ENCODE peak calls at places on chromosomes 3 and 15, in seven cellular contexts. I is GM12865, K is right atrium auricular region, T is AG09309, W is suprapubic skin, O is fibroblast of mammary gland, R is GM10248. V is an unnamed sample.

GRCh38 chr3:69012111-69012835 is 1.2 kb downstream of the EOGT start:
- DNase-seq in W (peak), K (no peak), I (no peak), T (peak), R (no peak), O (peak), V (no peak)

GRCh38 chr15:38563723-38564519 is 693 bp downstream of the RASGRP1 start:
- DNase-seq in R (peak), O (peak), W (peak), T (no peak), K (no peak), I (peak), V (peak)

GRCh38 chr3:133381346-133382109 is 18.3 kb upstream of the BFSP2 start:
- DNase-seq in R (no peak), T (no peak), O (no peak), K (no peak), W (no peak), I (no peak), V (no peak)

GRCh38 chr15:41286665-41287333 is 45.6 kb downstream of the OIP5 start:
- DNase-seq in I (no peak), W (no peak), K (no peak), R (no peak), O (peak), T (no peak), V (no peak)

GRCh38 chr15:48323294-48323693 is 7.9 kb upstream of the DUT start:
- DNase-seq in R (no peak), O (no peak), T (no peak), W (no peak), I (no peak), K (no peak), V (no peak)

GRCh38 chr3:196666001-196666867 is 26.7 kb downstream of the NRROS start:
- DNase-seq in T (no peak), I (no peak), W (no peak), K (no peak), O (peak), R (no peak), V (no peak)

GRCh38 chr15:91862891-91863520 is 9.5 kb downstream of the SLCO3A1 start:
- DNase-seq in I (no peak), R (no peak), O (no peak), W (no peak), T (no peak), K (no peak), V (no peak)

GRCh38 chr15:75776075-75776443 is 63.4 kb upstream of the CSPG4 start:
- DNase-seq in K (no peak), T (no peak), O (peak), I (no peak), W (peak), R (no peak), V (no peak)

GRCh38 chr3:118618247-118619040 is 416.2 kb downstream of the IGSF11 start:
- DNase-seq in W (no peak), O (no peak), R (no peak), K (no peak), I (no peak), T (no peak), V (no peak)

GRCh38 chr15:93180128-93180527 is 91.1 kb upstream of the RGMA start:
- DNase-seq in T (no peak), R (no peak), W (no peak), O (no peak), I (no peak), K (no peak), V (no peak)

GRCh38 chr3:6717026-6717943 is 143.6 kb upstream of the GRM7 start:
- DNase-seq in T (no peak), R (peak), I (peak), W (no peak), O (no peak), K (no peak), V (no peak)

GRCh38 chr15:74780983-74781672 is 752 bp upstream of the CSK start:
- DNase-seq in I (peak), R (no peak), K (no peak), T (no peak), W (no peak), O (peak), V (no peak)

GRCh38 chr3:133361011-133361410 is 38.8 kb upstream of the BFSP2 start:
- DNase-seq in R (no peak), W (no peak), O (no peak), T (no peak), K (no peak), I (no peak), V (no peak)

GRCh38 chr15:38069506-38069905 is 135.1 kb downstream of the TMCO5A start:
- DNase-seq in R (no peak), O (peak), W (peak), I (peak), K (peak), T (no peak), V (no peak)

GRCh38 chr15:80770356-80770705 is 8.8 kb upstream of the CEMIP start:
- DNase-seq in O (peak), T (no peak), K (no peak), I (no peak), R (no peak), W (no peak), V (no peak)

GRCh38 chr3:170222647-170223541 is 670 bp downstream of the PRKCI start:
- DNase-seq in W (peak), K (no peak), R (peak), O (peak), I (peak), T (no peak), V (no peak)

GRCh38 chr3:175737646-175738572 is 878.8 kb downstream of the NAALADL2 start:
- DNase-seq in O (peak), W (no peak), K (no peak), I (no peak), T (no peak), R (no peak), V (no peak)

GRCh38 chr15:35141743-35142356 is 56.8 kb upstream of the NANOGP8 start:
- DNase-seq in W (no peak), T (peak), R (no peak), I (peak), O (peak), K (no peak), V (no peak)

GRCh38 chr15:56528136-56528535 is 63.2 kb upstream of the MNS1 start:
- DNase-seq in R (no peak), W (no peak), K (no peak), O (peak), T (no peak), I (no peak), V (no peak)

GRCh38 chr15:83657549-83657948 is 3.6 kb downstream of the ADAMTSL3 start:
- DNase-seq in W (no peak), I (peak), R (no peak), T (no peak), K (no peak), O (peak), V (no peak)
- TF ChIP-seq CTCF in W (no peak), I (peak), R (peak), T (no peak), K (no peak), O (peak), V (no peak)

DNA sequence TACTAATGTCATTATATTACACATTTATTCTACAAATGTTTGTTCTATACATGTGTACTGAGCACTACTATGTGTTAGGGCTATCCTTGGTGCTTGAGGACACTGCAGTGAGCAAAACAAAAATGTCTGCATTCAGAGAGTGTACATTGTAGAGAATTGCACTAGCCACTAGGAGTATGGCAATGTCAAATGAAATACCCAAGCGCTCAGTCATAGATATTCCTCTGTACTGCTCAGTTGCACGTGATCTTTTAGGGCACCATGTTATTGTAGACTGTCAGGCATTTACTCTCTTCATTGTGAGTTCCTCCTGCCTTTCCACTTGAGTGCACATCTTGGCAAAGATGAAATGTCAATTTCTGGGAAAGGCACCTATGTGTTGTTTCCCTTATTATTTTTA is 36.8 kb downstream of the FNDC3B start:
- DNase-seq in W (no peak), R (no peak), O (no peak), T (no peak), K (no peak), I (no peak), V (no peak)
- TF ChIP-seq CTCF in W (no peak), R (no peak), O (no peak), T (no peak), K (no peak), I (no peak), V (no peak)

GRCh38 chr15:55197362-55197705 is 593 bp upstream of the RSL24D1 start:
- DNase-seq in O (no peak), T (no peak), I (no peak), W (no peak), R (no peak), K (no peak), V (no peak)
- TF ChIP-seq CTCF in O (no peak), T (no peak), I (no peak), W (no peak), R (no peak), K (no peak), V (no peak)

GRCh38 chr3:188832961-188833615 is 338.7 kb upstream of the TPRG1 start:
- DNase-seq in R (no peak), K (no peak), T (no peak), O (peak), I (no peak), W (peak), V (no peak)
- TF ChIP-seq CTCF in R (no peak), K (no peak), T (no peak), O (no peak), I (no peak), W (peak), V (no peak)

GRCh38 chr15:79593119-79593869 is 161.2 kb downstream of the MINAR1 start:
- DNase-seq in W (no peak), T (no peak), I (no peak), O (peak), R (no peak), K (no peak), V (peak)
- TF ChIP-seq CTCF in W (no peak), T (peak), I (no peak), O (peak), R (peak), K (no peak), V (peak)

GRCh38 chr3:71930056-71930991 is 145.4 kb upstream of the PROK2 start:
- DNase-seq in I (peak), O (peak), R (peak), T (peak), K (no peak), W (no peak), V (no peak)
- TF ChIP-seq CTCF in I (peak), O (peak), R (peak), T (no peak), K (no peak), W (no peak), V (peak)

GRCh38 chr3:1987983-1988382 is 110.7 kb upstream of the CNTN4 start:
- DNase-seq in I (peak), O (peak), R (no peak), W (no peak), K (no peak), T (no peak), V (no peak)
- TF ChIP-seq CTCF in I (peak), O (peak), R (no peak), W (no peak), K (no peak), T (no peak), V (peak)

GRCh38 chr3:72818092-72818721 is 30.0 kb downstream of the SHQ1 start:
- DNase-seq in K (no peak), W (no peak), T (no peak), I (peak), R (no peak), O (peak), V (no peak)
- TF ChIP-seq CTCF in K (peak), W (no peak), T (peak), I (peak), R (peak), O (peak), V (peak)